ENCODE peak calls at places on chromosome 12, in six cellular contexts. One of them, this sample, is unnamed.

GRCh38 chr12:129660961-129661360 is 242.9 kb downstream of the TMEM132D start:
- DNase-seq in activated CD4-positive, alpha-beta T cell treated with anti-CD3 and anti-CD28 coated beads, Interleukin-2, amount 50 U/mL, for 4 hours: no peak
- DNase-seq in NCI-H510A: no peak
- DNase-seq in A549: no peak
- DNase-seq in NCI-H2081: no peak
- DNase-seq in HL-60: no peak
- DNase-seq in this sample: no peak

GRCh38 chr12:113847856-113848255 is 118.3 kb downstream of the RBM19 start:
- DNase-seq in activated CD4-positive, alpha-beta T cell treated with anti-CD3 and anti-CD28 coated beads, Interleukin-2, amount 50 U/mL, for 4 hours: no peak
- DNase-seq in A549: no peak
- DNase-seq in NCI-H510A: no peak
- DNase-seq in HL-60: no peak
- DNase-seq in NCI-H2081: no peak
- DNase-seq in this sample: no peak

GRCh38 chr12:50353869-50354593 is 42.4 kb downstream of the FAM186A start:
- DNase-seq in NCI-H2081: no peak
- DNase-seq in NCI-H510A: no peak
- DNase-seq in activated CD4-positive, alpha-beta T cell treated with anti-CD3 and anti-CD28 coated beads, Interleukin-2, amount 50 U/mL, for 4 hours: no peak
- DNase-seq in A549: no peak
- DNase-seq in HL-60: no peak
- DNase-seq in this sample: no peak

GRCh38 chr12:26614217-26614616 is 218.8 kb downstream of the ITPR2 start:
- DNase-seq in HL-60: peak
- DNase-seq in NCI-H510A: no peak
- DNase-seq in NCI-H2081: peak
- DNase-seq in A549: no peak
- DNase-seq in activated CD4-positive, alpha-beta T cell treated with anti-CD3 and anti-CD28 coated beads, Interleukin-2, amount 50 U/mL, for 4 hours: no peak
- DNase-seq in this sample: no peak

GRCh38 chr12:62764251-62764650 is 170.7 kb downstream of the PPM1H start:
- DNase-seq in A549: no peak
- DNase-seq in NCI-H510A: no peak
- DNase-seq in HL-60: no peak
- DNase-seq in NCI-H2081: no peak
- DNase-seq in activated CD4-positive, alpha-beta T cell treated with anti-CD3 and anti-CD28 coated beads, Interleukin-2, amount 50 U/mL, for 4 hours: no peak
- DNase-seq in this sample: no peak

GRCh38 chr12:128111333-128111732 is 155.6 kb upstream of the TMEM132C start:
- DNase-seq in A549: no peak
- DNase-seq in NCI-H2081: no peak
- DNase-seq in HL-60: no peak
- DNase-seq in activated CD4-positive, alpha-beta T cell treated with anti-CD3 and anti-CD28 coated beads, Interleukin-2, amount 50 U/mL, for 4 hours: no peak
- DNase-seq in NCI-H510A: no peak
- DNase-seq in this sample: no peak

GRCh38 chr12:127559349-127560040 is 707.5 kb upstream of the TMEM132C start:
- DNase-seq in A549: no peak
- DNase-seq in NCI-H2081: peak
- DNase-seq in activated CD4-positive, alpha-beta T cell treated with anti-CD3 and anti-CD28 coated beads, Interleukin-2, amount 50 U/mL, for 4 hours: peak
- DNase-seq in HL-60: peak
- DNase-seq in NCI-H510A: peak
- DNase-seq in this sample: peak

GRCh38 chr12:117100251-117100650 is 1.0 kb upstream of the TESC start:
- DNase-seq in NCI-H510A: no peak
- DNase-seq in A549: peak
- DNase-seq in HL-60: no peak
- DNase-seq in activated CD4-positive, alpha-beta T cell treated with anti-CD3 and anti-CD28 coated beads, Interleukin-2, amount 50 U/mL, for 4 hours: no peak
- DNase-seq in NCI-H2081: no peak
- DNase-seq in this sample: no peak

GRCh38 chr12:108849653-108850052 is 7.7 kb downstream of the SSH1 start:
- DNase-seq in A549: no peak
- DNase-seq in NCI-H2081: no peak
- DNase-seq in NCI-H510A: no peak
- DNase-seq in HL-60: no peak
- DNase-seq in activated CD4-positive, alpha-beta T cell treated with anti-CD3 and anti-CD28 coated beads, Interleukin-2, amount 50 U/mL, for 4 hours: no peak
- DNase-seq in this sample: no peak

GRCh38 chr12:104790296-104791125 is 167.6 kb downstream of the SLC41A2 start:
- DNase-seq in NCI-H2081: no peak
- DNase-seq in NCI-H510A: no peak
- DNase-seq in HL-60: no peak
- DNase-seq in A549: peak
- DNase-seq in activated CD4-positive, alpha-beta T cell treated with anti-CD3 and anti-CD28 coated beads, Interleukin-2, amount 50 U/mL, for 4 hours: peak
- DNase-seq in this sample: no peak

GRCh38 chr12:2190896-2191533 is 138.2 kb downstream of the CACNA1C start:
- DNase-seq in HL-60: no peak
- DNase-seq in A549: no peak
- DNase-seq in NCI-H510A: no peak
- DNase-seq in NCI-H2081: no peak
- DNase-seq in activated CD4-positive, alpha-beta T cell treated with anti-CD3 and anti-CD28 coated beads, Interleukin-2, amount 50 U/mL, for 4 hours: no peak
- DNase-seq in this sample: no peak

GRCh38 chr12:77940566-77940965 is 109.9 kb downstream of the NAV3 start:
- DNase-seq in A549: no peak
- DNase-seq in activated CD4-positive, alpha-beta T cell treated with anti-CD3 and anti-CD28 coated beads, Interleukin-2, amount 50 U/mL, for 4 hours: no peak
- DNase-seq in HL-60: no peak
- DNase-seq in NCI-H510A: no peak
- DNase-seq in NCI-H2081: no peak
- DNase-seq in this sample: no peak

GRCh38 chr12:115597157-115597712 is 680.3 kb downstream of the MED13L start:
- DNase-seq in A549: no peak
- DNase-seq in NCI-H510A: no peak
- DNase-seq in HL-60: no peak
- DNase-seq in activated CD4-positive, alpha-beta T cell treated with anti-CD3 and anti-CD28 coated beads, Interleukin-2, amount 50 U/mL, for 4 hours: no peak
- DNase-seq in NCI-H2081: no peak
- DNase-seq in this sample: peak

GRCh38 chr12:90858261-90858660 is 96.7 kb downstream of the CCER1 start:
- DNase-seq in HL-60: no peak
- DNase-seq in activated CD4-positive, alpha-beta T cell treated with anti-CD3 and anti-CD28 coated beads, Interleukin-2, amount 50 U/mL, for 4 hours: no peak
- DNase-seq in NCI-H2081: peak
- DNase-seq in NCI-H510A: no peak
- DNase-seq in A549: no peak
- DNase-seq in this sample: peak

GRCh38 chr12:78534311-78534710 is 330.3 kb upstream of the SYT1 start:
- DNase-seq in activated CD4-positive, alpha-beta T cell treated with anti-CD3 and anti-CD28 coated beads, Interleukin-2, amount 50 U/mL, for 4 hours: no peak
- DNase-seq in A549: no peak
- DNase-seq in HL-60: no peak
- DNase-seq in NCI-H2081: no peak
- DNase-seq in NCI-H510A: no peak
- DNase-seq in this sample: no peak

GRCh38 chr12:116640320-116640719 is 81.1 kb downstream of the MAP1LC3B2 start:
- DNase-seq in NCI-H2081: no peak
- DNase-seq in NCI-H510A: no peak
- DNase-seq in A549: no peak
- DNase-seq in HL-60: no peak
- DNase-seq in activated CD4-positive, alpha-beta T cell treated with anti-CD3 and anti-CD28 coated beads, Interleukin-2, amount 50 U/mL, for 4 hours: no peak
- DNase-seq in this sample: no peak

GRCh38 chr12:9404469-9405260 is 196.5 kb upstream of the PZP start:
- DNase-seq in activated CD4-positive, alpha-beta T cell treated with anti-CD3 and anti-CD28 coated beads, Interleukin-2, amount 50 U/mL, for 4 hours: no peak
- DNase-seq in A549: no peak
- DNase-seq in NCI-H2081: no peak
- DNase-seq in NCI-H510A: no peak
- DNase-seq in HL-60: no peak
- DNase-seq in this sample: no peak

GRCh38 chr12:132557969-132558856 is 52.2 kb downstream of the LRCOL1 start:
- DNase-seq in HL-60: peak
- DNase-seq in NCI-H2081: no peak
- DNase-seq in NCI-H510A: no peak
- DNase-seq in A549: no peak
- DNase-seq in activated CD4-positive, alpha-beta T cell treated with anti-CD3 and anti-CD28 coated beads, Interleukin-2, amount 50 U/mL, for 4 hours: no peak
- DNase-seq in this sample: no peak

GRCh38 chr12:96070670-96071279 is 35.4 kb upstream of the LTA4H start:
- DNase-seq in A549: no peak
- DNase-seq in NCI-H2081: peak
- DNase-seq in HL-60: no peak
- DNase-seq in NCI-H510A: no peak
- DNase-seq in activated CD4-positive, alpha-beta T cell treated with anti-CD3 and anti-CD28 coated beads, Interleukin-2, amount 50 U/mL, for 4 hours: no peak
- DNase-seq in this sample: no peak

GRCh38 chr12:51951199-51951842 is at the start of gene ACVR1B:
- DNase-seq in HL-60: peak
- DNase-seq in A549: peak
- DNase-seq in activated CD4-positive, alpha-beta T cell treated with anti-CD3 and anti-CD28 coated beads, Interleukin-2, amount 50 U/mL, for 4 hours: peak
- DNase-seq in NCI-H2081: peak
- DNase-seq in NCI-H510A: peak
- DNase-seq in this sample: peak

GRCh38 chr12:40170593-40170992 is 54.2 kb upstream of the LRRK2 start:
- DNase-seq in A549: no peak
- DNase-seq in NCI-H510A: no peak
- DNase-seq in NCI-H2081: no peak
- DNase-seq in HL-60: no peak
- DNase-seq in activated CD4-positive, alpha-beta T cell treated with anti-CD3 and anti-CD28 coated beads, Interleukin-2, amount 50 U/mL, for 4 hours: no peak
- DNase-seq in this sample: no peak